ENCODE peak calls at places on chromosomes 13 and 19, in four cellular contexts. X is pancreas; J is colonic mucosa; Q is CD8-positive, alpha-beta T cell. E is an unnamed sample.

GRCh38 chr19:11279505-11280236 is 16.3 kb upstream of the TSPAN16 start:
- DNase-seq in X (no peak), J (no peak), Q (peak; percentile 53), E (no peak)

GRCh38 chr13:21164631-21165030 is 11.7 kb downstream of the SKA3 start:
- DNase-seq in X (no peak), J (no peak), Q (no peak), E (no peak)

GRCh38 chr13:34435338-34435737 is 506.7 kb upstream of the NBEA start:
- DNase-seq in X (no peak), J (no peak), Q (no peak), E (no peak)

GRCh38 chr19:30522359-30522758 is 150.2 kb downstream of the ZNF536 start:
- DNase-seq in X (no peak), J (no peak), Q (no peak), E (no peak)

GRCh38 chr13:100361504-100361903 is 227.1 kb downstream of the GGACT start:
- DNase-seq in X (no peak), J (no peak), Q (no peak), E (no peak)

GRCh38 chr19:18785179-18786124 is 5.7 kb downstream of the COMP start:
- DNase-seq in X (peak; percentile 87), J (peak; percentile 94), Q (peak; percentile 57), E (peak; percentile 82)

GRCh38 chr13:112828082-112828699 is 138.4 kb downstream of the ATP11A start:
- DNase-seq in X (no peak), J (no peak), Q (no peak), E (no peak)

GRCh38 chr19:51142119-51142518 is at the start of gene SIGLEC7:
- DNase-seq in X (no peak), J (no peak), Q (no peak), E (no peak)

GRCh38 chr19:4587527-4587926 is 28.0 kb upstream of the SEMA6B start:
- DNase-seq in X (no peak), J (no peak), Q (no peak), E (no peak)

GRCh38 chr13:24135674-24136300 is 24.7 kb upstream of the SPATA13 start:
- DNase-seq in X (no peak), J (no peak), Q (no peak), E (no peak)

DNA sequence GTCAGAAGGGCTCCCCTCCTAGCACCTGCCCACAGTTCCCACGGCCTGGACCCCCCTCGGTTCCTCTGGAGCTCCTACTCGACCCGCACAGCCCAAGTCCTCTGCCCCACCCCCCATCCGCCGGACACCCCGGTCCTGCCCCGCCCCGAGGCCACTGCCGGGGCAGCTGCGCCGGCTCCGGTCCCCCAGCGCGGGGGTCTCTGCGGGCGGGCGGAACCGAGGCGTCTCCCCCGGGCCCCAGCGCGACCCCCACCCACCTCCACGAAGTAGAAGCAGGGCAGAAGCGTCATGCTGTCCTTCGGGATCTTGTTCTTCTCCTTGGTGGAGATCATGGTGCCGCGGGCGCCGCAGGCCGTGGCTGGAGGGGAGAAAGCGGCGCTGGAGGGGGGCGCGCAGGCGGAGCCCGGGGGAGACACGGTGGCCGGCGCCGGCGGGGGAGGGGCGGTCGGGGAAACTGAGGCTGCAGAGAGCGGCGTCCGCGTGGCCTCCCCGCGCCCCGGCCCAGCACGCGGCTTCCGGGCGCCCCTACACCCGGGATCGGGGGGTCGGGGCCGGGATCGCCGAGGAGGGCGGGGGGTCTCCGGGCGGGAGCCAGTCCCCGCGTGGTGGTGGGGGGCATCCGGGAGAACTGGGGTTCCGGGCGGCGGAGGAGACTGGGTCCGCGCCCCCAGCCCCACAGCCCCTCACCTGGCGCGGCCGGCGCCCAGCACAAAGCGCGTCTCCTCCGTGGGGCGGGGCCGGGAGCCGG is at the start of gene PLPPR3:
- DNase-seq in X (peak; percentile 60), J (no peak), Q (no peak), E (no peak)
- H3K4me3 ChIP-seq in X (no peak within 1 kb of the TSS), J (peak within 1 kb of the TSS; percentile 7), Q (no peak within 1 kb of the TSS), E (peak within 1 kb of the TSS; percentile 26)

GRCh38 chr13:41352935-41353801 is 42.1 kb downstream of the NAA16 start:
- DNase-seq in X (no peak), J (peak; percentile 24), Q (peak; percentile 67), E (no peak)
- TF ChIP-seq CTCF in X (peak; percentile 63), J (peak; percentile 83), Q (peak; percentile 95), E (peak; percentile 96)

GRCh38 chr13:76764916-76765315 is 121.3 kb downstream of the KCTD12 start:
- DNase-seq in X (no peak), J (no peak), Q (no peak), E (no peak)
- H3K4me3 ChIP-seq in X (no peak overlapping the region), J (no peak overlapping the region), Q (no peak overlapping the region), E (no peak overlapping the region)

GRCh38 chr19:34253711-34254551 is 423 bp upstream of the GARRE1 start:
- DNase-seq in X (peak; percentile 97), J (peak; percentile 94), Q (peak; percentile 91), E (no peak)
- TF ChIP-seq CTCF in X (no peak), J (no peak), Q (no peak), E (no peak)

E was measured in stomach.